ENCODE peak calls at places on chromosome 13, in four cellular contexts. R, F, D and O are unnamed samples.

GRCh38 chr13:42720858-42721219 is 60.5 kb upstream of the FAM216B start:
- DNase-seq in D (no peak), F (no peak), R (no peak), O (no peak)

GRCh38 chr13:36418022-36418805 is 14.1 kb upstream of the CCNA1 start:
- DNase-seq in F (no peak), D (no peak), R (peak), O (peak)

GRCh38 chr13:94210826-94211225 is 268.7 kb downstream of the DCT start:
- DNase-seq in R (no peak), F (no peak), D (no peak), O (peak)

GRCh38 chr13:98988277-98988676 is 10.4 kb upstream of the DOCK9 start:
- DNase-seq in D (no peak), F (no peak), R (no peak), O (no peak)

GRCh38 chr13:83878691-83879410 is 3.4 kb downstream of the SLITRK1 start:
- DNase-seq in F (no peak), D (no peak), R (no peak), O (no peak)

GRCh38 chr13:36778083-36778671 is 40.8 kb upstream of the RFXAP start:
- DNase-seq in R (no peak), F (no peak), D (no peak), O (peak)

GRCh38 chr13:71618154-71618553 is 248.8 kb downstream of the DACH1 start:
- DNase-seq in D (no peak), R (no peak), F (no peak), O (peak)

GRCh38 chr13:30466841-30467252 is 1.1 kb upstream of the HMGB1 start:
- DNase-seq in R (no peak), D (no peak), F (no peak), O (no peak)

DNA sequence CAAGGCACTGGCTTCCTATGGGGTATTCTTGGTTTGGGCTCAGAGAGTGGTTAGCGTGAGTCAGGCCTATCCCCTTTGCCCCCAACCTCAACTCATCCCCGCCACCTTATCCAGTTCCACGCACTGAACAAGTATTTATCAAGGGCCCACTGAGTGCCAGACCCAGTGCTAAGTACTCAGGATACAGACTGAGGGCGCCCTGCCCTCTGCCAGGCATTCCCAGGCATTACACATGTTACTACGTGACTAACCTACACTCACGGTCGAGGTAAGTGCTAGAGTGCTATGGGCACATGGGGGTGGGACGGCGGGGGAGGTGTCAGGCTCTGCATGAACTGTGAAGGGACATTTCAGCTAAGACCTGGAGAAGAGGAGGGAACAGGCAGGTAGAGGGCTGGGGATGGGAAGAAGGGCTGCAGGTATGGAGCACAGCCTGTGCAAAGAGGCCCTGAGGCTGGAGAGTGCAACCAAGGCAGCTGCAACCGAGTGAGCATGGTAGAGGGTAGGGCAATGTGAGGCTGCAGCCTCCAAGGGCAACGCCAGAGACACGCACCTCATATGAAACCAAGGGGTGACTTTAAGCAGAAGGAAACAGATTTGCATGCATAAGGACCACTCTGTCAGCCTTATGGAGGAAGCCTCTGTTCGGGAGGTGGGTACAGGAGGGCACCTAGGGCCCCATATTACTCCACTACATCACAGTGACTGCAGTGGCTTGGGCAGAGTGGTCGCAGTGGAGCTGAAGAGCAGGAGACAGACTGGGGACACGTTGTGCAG is 22.5 kb downstream of the DHRS12 start:
- DNase-seq in F (no peak), R (no peak), D (no peak), O (peak)
- TF ChIP-seq CTCF in F (no peak), R (peak), D (peak), O (peak)

GRCh38 chr13:61413572-61413971 is 2.1 kb downstream of the PCDH20 start:
- DNase-seq in R (no peak), D (no peak), F (no peak), O (no peak)
- H3K4me3 ChIP-seq in R (no peak), D (peak), F (peak), O (peak)

DNA sequence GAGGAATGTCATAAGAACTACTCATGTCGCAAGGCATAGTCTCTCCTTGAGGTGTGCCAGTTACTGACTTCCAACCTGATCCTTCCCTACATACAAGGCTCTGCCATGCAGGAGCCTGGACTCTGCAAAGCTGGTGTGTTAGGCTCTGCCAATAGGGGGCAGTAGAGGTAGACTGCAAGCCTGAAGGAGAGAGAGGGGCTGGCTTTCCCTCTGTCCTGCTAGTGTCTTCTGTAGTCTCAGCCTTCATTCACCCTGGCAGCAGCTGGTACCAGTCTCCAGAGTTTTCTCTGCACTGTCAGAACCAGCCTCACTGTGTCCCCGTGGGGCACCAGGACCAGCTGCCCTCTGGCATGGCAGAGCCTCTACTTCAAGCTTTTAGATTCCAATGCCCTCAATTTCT is 14.5 kb downstream of the SHISA2 start:
- DNase-seq in R (no peak), F (no peak), D (no peak), O (no peak)
- TF ChIP-seq CTCF in R (peak), F (no peak), D (peak), O (peak)

DNA sequence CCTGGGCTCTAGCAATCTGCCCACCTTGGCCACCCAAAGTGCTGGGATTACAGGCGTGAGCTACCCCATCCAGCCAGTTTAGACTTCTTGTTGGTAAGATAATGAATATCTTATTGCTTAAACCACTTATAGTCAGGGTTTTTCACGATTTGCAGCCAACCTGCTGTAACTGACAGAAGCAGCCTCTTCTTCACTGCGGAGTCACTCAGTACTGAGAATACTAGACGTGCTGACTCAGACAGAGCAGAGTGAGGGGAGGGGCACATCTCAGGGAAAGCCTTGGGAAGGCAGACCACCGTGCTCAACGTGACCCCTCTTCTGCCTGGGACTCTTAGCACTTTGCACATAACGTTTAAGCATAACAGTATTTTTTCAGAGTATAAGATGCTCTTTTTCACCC is 74.3 kb upstream of the ARHGEF7 start:
- DNase-seq in R (no peak), D (no peak), F (no peak), O (no peak)
- H3K4me3 ChIP-seq in R (no peak), D (no peak), F (no peak), O (no peak)